ENCODE peak calls at places on chromosome 22, in four cellular contexts. V is B cell, B is cardiac muscle cell, G is GM13976. E is an unnamed sample.

GRCh38 chr22:39332441-39333064 is 13.1 kb upstream of the RPL3 start:
- DNase-seq in V (no peak), B (peak; percentile 39), G (no peak), E (no peak)

GRCh38 chr22:41739576-41739975 is 40.3 kb downstream of the MEI1 start:
- DNase-seq in V (no peak), B (no peak), G (no peak), E (no peak)

GRCh38 chr22:40462195-40462988 is 92.0 kb downstream of the SGSM3 start:
- DNase-seq in V (no peak), B (no peak), G (no peak), E (no peak)

GRCh38 chr22:41868556-41868955 is 35.7 kb downstream of the SREBF2 start:
- DNase-seq in V (no peak), B (no peak), G (no peak), E (no peak)

GRCh38 chr22:46074771-46075551 is 75.4 kb upstream of the PPARA start:
- DNase-seq in V (no peak), B (no peak), G (no peak), E (no peak)

GRCh38 chr22:42996646-42997365 is 18.1 kb downstream of the PACSIN2 start:
- DNase-seq in V (no peak), B (peak; percentile 93), G (no peak), E (no peak)

GRCh38 chr22:29734429-29734828 is 14.6 kb downstream of the CABP7 start:
- DNase-seq in V (no peak), B (no peak), G (no peak), E (no peak)

GRCh38 chr22:47626428-47627390 is 864.3 kb downstream of the TBC1D22A start:
- DNase-seq in V (no peak), B (no peak), G (no peak), E (no peak)

GRCh38 chr22:23058063-23058462 is 12.3 kb upstream of the GNAZ start:
- DNase-seq in V (no peak), B (no peak), G (peak; percentile 5), E (no peak)

GRCh38 chr22:39229688-39230260 is 15.0 kb downstream of the PDGFB start:
- DNase-seq in V (no peak), B (no peak), G (no peak), E (no peak)

GRCh38 chr22:39454385-39454871 is 2.4 kb upstream of the MGAT3 start:
- DNase-seq in V (no peak), B (peak; percentile 74), G (no peak), E (no peak)

GRCh38 chr22:46013460-46014416 is 36.8 kb upstream of the WNT7B start:
- DNase-seq in V (peak; percentile 87), B (peak; percentile 98), G (peak; percentile 94), E (peak; percentile 88)

GRCh38 chr22:46693634-46694422 is 44.2 kb downstream of the CERK start:
- DNase-seq in V (no peak), B (no peak), G (no peak), E (no peak)

GRCh38 chr22:50360578-50360977 is 17.5 kb downstream of the PPP6R2 start:
- DNase-seq in V (no peak), B (no peak), G (no peak), E (no peak)

GRCh38 chr22:24088796-24089195 is 77.7 kb downstream of the CABIN1 start:
- DNase-seq in V (no peak), B (no peak), G (no peak), E (no peak)
- TF ChIP-seq CTCF in V (no peak), B (no peak), G (no peak), E (no peak)

GRCh38 chr22:37633693-37634504 is 5.6 kb upstream of the SH3BP1 start:
- DNase-seq in V (peak; percentile 80), B (peak; percentile 96), G (peak; percentile 93), E (peak; percentile 83)
- TF ChIP-seq CTCF in V (peak; percentile 19), B (peak; percentile 13), G (peak; percentile 27), E (peak; percentile 44)

DNA sequence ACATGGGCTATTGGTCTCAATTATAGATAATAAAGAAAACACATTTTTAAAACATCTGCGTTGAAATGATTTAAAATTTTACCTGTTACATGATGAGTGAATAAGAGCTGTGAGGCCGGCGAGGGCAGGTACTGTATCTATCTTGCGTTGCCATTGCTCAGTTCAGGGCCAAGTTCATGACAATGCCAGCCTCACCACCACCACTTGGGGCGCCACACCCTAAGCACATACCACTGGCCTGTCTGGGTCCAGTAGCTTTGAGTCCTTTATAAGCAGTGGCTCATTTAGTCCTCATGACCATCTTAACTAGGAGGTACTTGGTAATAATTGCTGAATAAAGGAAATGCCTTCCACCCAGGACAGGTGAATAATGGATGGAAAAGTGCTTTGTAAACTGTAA is 14.5 kb upstream of the MB start:
- DNase-seq in V (no peak), B (peak; percentile 48), G (peak; percentile 58), E (no peak)
- TF ChIP-seq CTCF in V (peak; percentile 43), B (peak; percentile 64), G (peak; percentile 49), E (peak; percentile 71)

GRCh38 chr22:19890502-19891349 is 36.1 kb upstream of the GNB1L start:
- DNase-seq in V (no peak), B (no peak), G (no peak), E (no peak)

GRCh38 chr22:19892925-19893324 is 38.3 kb upstream of the GNB1L start:
- DNase-seq in V (no peak), B (no peak), G (no peak), E (no peak)

GRCh38 chr22:19889951-19890350 is 35.3 kb upstream of the GNB1L start:
- DNase-seq in V (no peak), B (no peak), G (no peak), E (no peak)

GRCh38 chr22:19892249-19892879 is 37.7 kb upstream of the GNB1L start:
- DNase-seq in V (no peak), B (peak; percentile 63), G (peak; percentile 80), E (no peak)

DNA sequence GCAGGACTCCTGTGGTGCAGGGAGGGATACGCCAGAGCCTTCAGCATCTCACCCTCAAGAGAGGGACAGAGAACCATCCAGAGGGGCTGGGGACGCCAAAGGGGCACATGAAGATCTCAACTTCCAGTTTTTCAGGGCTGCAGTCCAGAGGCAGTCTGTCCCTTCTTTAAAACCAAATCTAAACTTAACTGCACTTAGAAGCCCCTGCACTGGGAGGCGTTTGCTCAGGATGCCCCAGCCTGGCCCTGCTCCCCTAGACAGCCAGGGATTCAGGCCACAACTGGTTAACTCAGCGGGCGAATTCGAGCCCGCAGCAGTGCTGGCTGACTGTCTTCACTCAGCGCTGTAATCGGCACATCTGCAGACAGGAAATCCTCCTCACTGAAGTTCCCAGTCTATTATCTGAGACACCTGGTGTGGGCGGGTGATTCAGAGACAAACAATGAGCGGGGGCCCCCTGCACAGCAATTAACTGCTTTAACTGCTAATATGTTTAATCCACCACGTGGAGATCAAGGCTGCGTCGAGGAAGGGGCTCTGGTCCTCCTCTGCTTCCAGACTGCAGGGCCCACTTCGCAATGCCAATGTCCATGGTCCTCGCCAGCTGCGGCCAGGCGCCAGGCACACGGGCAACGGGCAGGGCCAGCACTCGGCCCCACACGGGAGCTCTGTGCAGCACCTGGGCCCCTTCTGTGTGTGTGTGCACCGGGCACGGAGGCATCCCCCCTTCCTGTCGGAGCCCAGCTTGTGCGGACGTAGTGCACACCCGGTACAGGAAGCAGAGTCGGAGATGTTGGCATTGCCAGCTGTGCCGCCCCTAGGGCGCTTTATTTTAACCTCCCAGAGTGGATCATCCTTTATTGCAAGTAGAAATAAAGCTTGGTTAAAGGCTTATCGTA is 36.9 kb upstream of the GNB1L start:
- DNase-seq in V (peak; percentile 50), B (peak; percentile 79), G (peak; percentile 91), E (no peak)
- TF ChIP-seq CTCF in V (no peak), B (no peak), G (no peak), E (peak; percentile 38)

GRCh38 chr22:18008136-18008535 is 16.2 kb downstream of the MICAL3 start:
- DNase-seq in V (no peak), B (no peak), G (no peak), E (no peak)
- TF ChIP-seq CTCF in V (no peak), B (no peak), G (no peak), E (no peak)